ENCODE peak calls at places on chromosomes 7 and 10, in five cellular contexts. P is activated naive CD4-positive, alpha-beta T cell treated with Interleukin-2 at 50 U/mL for 16 hours; K is effector CD4-positive, alpha-beta T cell; Y is T-cell; M is hippocampal formation. Q is an unnamed sample.

GRCh38 chr7:44244282-44244681 is 43.5 kb downstream of the YKT6 start:
- DNase-seq in P (peak), K (no peak), Y (no peak), M (no peak), Q (no peak)

GRCh38 chr10:79263951-79264350 is 83.3 kb upstream of the PPIF start:
- DNase-seq in P (no peak), K (no peak), Y (no peak), M (no peak), Q (no peak)

GRCh38 chr10:83764681-83765080 is 374.6 kb upstream of the GHITM start:
- DNase-seq in P (no peak), K (no peak), Y (no peak), M (no peak), Q (no peak)

GRCh38 chr7:150946826-150947750 is 31.0 kb downstream of the KCNH2 start:
- DNase-seq in P (no peak), K (no peak), Y (no peak), M (no peak), Q (no peak)

GRCh38 chr7:108283252-108283651 is 153.1 kb upstream of the LAMB4 start:
- DNase-seq in P (no peak), K (no peak), Y (no peak), M (no peak), Q (no peak)

GRCh38 chr10:57785546-57785945 is 482.1 kb downstream of the IPMK start:
- DNase-seq in P (no peak), K (no peak), Y (no peak), M (no peak), Q (no peak)

GRCh38 chr10:99905971-99906370 is 103.8 kb downstream of the DNMBP start:
- DNase-seq in P (no peak), K (no peak), Y (no peak), M (no peak), Q (no peak)

GRCh38 chr10:69360485-69361302 is 56.0 kb downstream of the TACR2 start:
- DNase-seq in P (no peak), K (no peak), Y (no peak), M (no peak), Q (no peak)

GRCh38 chr7:12493407-12493806 is 77.1 kb upstream of the SCIN start:
- DNase-seq in P (no peak), K (no peak), Y (no peak), M (no peak), Q (no peak)

GRCh38 chr7:1242129-1242572 is 9.5 kb downstream of the UNCX start:
- DNase-seq in P (no peak), K (no peak), Y (no peak), M (no peak), Q (no peak)

GRCh38 chr7:30459591-30460245 is 18.9 kb downstream of the NOD1 start:
- DNase-seq in P (no peak), K (no peak), Y (no peak), M (no peak), Q (no peak)

GRCh38 chr10:14557573-14557972 is 217.1 kb downstream of the FAM107B start:
- DNase-seq in P (no peak), K (no peak), Y (no peak), M (no peak), Q (no peak)